ENCODE peak calls at places on chromosome 9, in seven cellular contexts. V is activated effector memory CD4-positive, alpha-beta T cell treated with Interleukin-2 at 50 U/mL for 16 hours; I is AG20443; H is NCI-H345; Y is germinal center; O is stomach; E is MV-4-11. Z is an unnamed sample.

GRCh38 chr9:129889936-129890717 is 54.9 kb downstream of the USP20 start:
- DNase-seq in V (peak), I (no peak), H (no peak), Y (no peak), O (peak), E (peak), Z (no peak)

GRCh38 chr9:137902646-137903045 is 25.1 kb downstream of the CACNA1B start:
- DNase-seq in V (no peak), I (no peak), H (no peak), Y (no peak), O (no peak), E (no peak), Z (peak)

GRCh38 chr9:89999534-90000370 is 394.9 kb downstream of the GADD45G start:
- DNase-seq in V (peak), I (peak), H (peak), Y (peak), O (peak), E (peak), Z (peak)

GRCh38 chr9:11735391-11735790 is 957.8 kb upstream of the TYRP1 start:
- DNase-seq in V (no peak), I (no peak), H (no peak), Y (no peak), O (no peak), E (peak), Z (no peak)

GRCh38 chr9:12855066-12855465 is 80.2 kb downstream of the LURAP1L start:
- DNase-seq in V (no peak), I (no peak), H (no peak), Y (no peak), O (no peak), E (no peak), Z (peak)

GRCh38 chr9:113985968-113986585 is 92.0 kb downstream of the AMBP start:
- DNase-seq in V (no peak), I (no peak), H (no peak), Y (no peak), O (no peak), E (peak), Z (no peak)

GRCh38 chr9:84850830-84851372 is 181.4 kb downstream of the NTRK2 start:
- DNase-seq in V (no peak), I (no peak), H (no peak), Y (no peak), O (no peak), E (no peak), Z (no peak)

GRCh38 chr9:135823036-135823435 is 84.3 kb downstream of the CAMSAP1 start:
- DNase-seq in V (no peak), I (no peak), H (no peak), Y (no peak), O (no peak), E (no peak), Z (no peak)

GRCh38 chr9:35736201-35736633 is 3.8 kb downstream of the CREB3 start:
- DNase-seq in V (peak), I (peak), H (peak), Y (peak), O (peak), E (peak), Z (peak)

GRCh38 chr9:114000671-114001409 is 77.3 kb downstream of the AMBP start:
- DNase-seq in V (no peak), I (no peak), H (no peak), Y (no peak), O (peak), E (no peak), Z (no peak)